ENCODE peak calls at places on chromosomes 13 and 19, in five cellular contexts. O is GM12878, V is H1, M is HepG2, D is NT2/D1. R is an unnamed sample.

GRCh38 chr19:45473366-45474190 is 5.8 kb downstream of the FOSB start:
- DNase-seq in O (no peak), V (no peak), M (no peak), D (no peak), R (no peak)

GRCh38 chr13:40789275-40790231 is at the start of gene SLC25A15:
- DNase-seq in O (no peak), V (no peak), M (peak), D (peak), R (peak)

GRCh38 chr19:45798995-45799517 is 6.4 kb upstream of the DMWD start:
- DNase-seq in O (peak), V (no peak), M (peak), D (no peak), R (peak)

GRCh38 chr13:93386191-93386590 is 159.6 kb downstream of the GPC6 start:
- DNase-seq in O (no peak), V (no peak), M (no peak), D (no peak), R (no peak)

GRCh38 chr19:43784981-43785808 is 4.4 kb upstream of the KCNN4 start:
- DNase-seq in O (no peak), V (no peak), M (peak), D (no peak), R (peak)

GRCh38 chr13:40272776-40273139 is 393.7 kb downstream of the FOXO1 start:
- DNase-seq in O (no peak), V (no peak), M (no peak), D (no peak), R (no peak)

GRCh38 chr13:44389003-44389666 is 15.5 kb downstream of the SERP2 start:
- DNase-seq in O (no peak), V (no peak), M (no peak), D (no peak), R (no peak)

GRCh38 chr13:23654111-23655110 is 84.2 kb downstream of the TNFRSF19 start:
- DNase-seq in O (no peak), V (no peak), M (peak), D (no peak), R (no peak)

GRCh38 chr13:106052200-106052767 is 483.2 kb downstream of the EFNB2 start:
- DNase-seq in O (no peak), V (no peak), M (no peak), D (no peak), R (no peak)

GRCh38 chr13:110551284-110551683 is 10.2 kb downstream of the RAB20 start:
- DNase-seq in O (no peak), V (no peak), M (no peak), D (no peak), R (no peak)

GRCh38 chr19:3474015-3474414 is 6.3 kb downstream of the SMIM24 start:
- DNase-seq in O (no peak), V (no peak), M (no peak), D (no peak), R (no peak)

GRCh38 chr19:45598267-45599011 is 3.6 kb downstream of the GPR4 start:
- DNase-seq in O (no peak), V (no peak), M (no peak), D (no peak), R (no peak)

GRCh38 chr19:33401683-33402420 is 28.3 kb downstream of the CEBPG start:
- DNase-seq in O (no peak), V (no peak), M (no peak), D (no peak), R (no peak)

GRCh38 chr19:18291019-18291524 is 9.7 kb upstream of the JUND start:
- DNase-seq in O (no peak), V (no peak), M (no peak), D (no peak), R (no peak)

GRCh38 chr13:110309159-110309476 is 2.0 kb downstream of the COL4A2 start:
- DNase-seq in O (no peak), V (no peak), M (no peak), D (no peak), R (no peak)

GRCh38 chr13:40315416-40316064 is 350.9 kb downstream of the FOXO1 start:
- DNase-seq in O (no peak), V (no peak), M (no peak), D (no peak), R (no peak)

GRCh38 chr13:113427562-113428468 is 25.5 kb downstream of the ADPRHL1 start:
- DNase-seq in O (no peak), V (no peak), M (no peak), D (no peak), R (no peak)

GRCh38 chr19:42455621-42456081 is 12.9 kb upstream of the CXCL17 start:
- DNase-seq in O (no peak), V (no peak), M (no peak), D (no peak), R (no peak)

GRCh38 chr19:33279430-33280350 is 22.6 kb downstream of the CEBPA start:
- DNase-seq in O (no peak), V (no peak), M (peak), D (no peak), R (no peak)

GRCh38 chr19:3565177-3565576 is 7.6 kb upstream of the HMG20B start:
- DNase-seq in O (no peak), V (no peak), M (peak), D (no peak), R (no peak)

GRCh38 chr19:33290082-33290815 is 12.1 kb downstream of the CEBPA start:
- DNase-seq in O (no peak), V (no peak), M (no peak), D (no peak), R (no peak)

GRCh38 chr19:56137405-56137804 is 3.7 kb upstream of the ZNF444 start:
- DNase-seq in O (no peak), V (no peak), M (no peak), D (no peak), R (no peak)

GRCh38 chr13:65508745-65509144 is 1721.4 kb downstream of the PCDH9 start:
- DNase-seq in O (no peak), V (no peak), M (no peak), D (no peak), R (no peak)

GRCh38 chr13:80666782-80667537 is 326.0 kb upstream of the SPRY2 start:
- DNase-seq in O (no peak), V (no peak), M (no peak), D (no peak), R (no peak)

GRCh38 chr19:38734426-38735256 is 9.6 kb downstream of the CAPN12 start:
- DNase-seq in O (peak), V (no peak), M (no peak), D (no peak), R (no peak)

GRCh38 chr13:98571955-98572662 is 4.8 kb downstream of the STK24 start:
- DNase-seq in O (no peak), V (no peak), M (peak), D (no peak), R (no peak)

DNA sequence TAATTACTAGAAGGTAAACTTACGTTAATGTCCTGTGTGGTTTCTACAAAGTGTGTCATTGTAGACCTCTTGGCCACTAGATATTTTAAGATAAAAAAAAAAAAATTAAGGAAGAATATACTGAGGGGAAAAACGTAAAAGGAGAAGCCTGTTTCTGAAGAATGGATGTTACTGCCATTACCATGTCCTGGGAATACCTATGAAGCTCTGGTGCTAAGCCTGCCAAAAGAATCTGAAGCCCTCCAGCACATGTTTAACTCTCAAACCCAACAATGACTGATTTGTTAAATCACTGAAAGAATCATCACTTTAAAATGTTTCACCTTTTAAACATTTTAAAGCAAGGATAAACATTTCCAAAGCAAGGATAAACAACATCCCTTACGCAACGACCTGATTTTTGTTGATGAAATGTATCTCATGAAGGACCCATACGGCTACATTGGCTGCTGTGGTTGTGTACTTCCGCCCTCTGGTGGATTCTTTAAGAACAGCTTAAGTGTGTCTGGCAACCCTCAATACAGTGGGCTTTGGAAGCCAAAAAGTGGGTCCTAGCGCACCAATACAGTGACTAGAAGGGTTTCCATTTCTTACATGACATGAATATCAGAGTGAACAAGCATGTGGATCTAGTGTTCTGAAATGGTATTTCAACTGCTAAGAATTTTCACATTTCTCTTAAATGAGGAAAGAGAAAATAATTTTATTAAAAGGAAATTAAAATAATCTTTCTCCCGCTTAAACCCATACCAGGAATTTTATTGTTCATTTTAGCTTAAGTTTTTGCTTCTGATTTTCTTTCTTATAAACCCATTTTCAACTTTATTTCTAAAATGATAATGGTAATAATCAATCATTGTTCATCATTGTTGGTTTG is 74.5 kb upstream of the RAP2A start:
- DNase-seq in O (no peak), V (no peak), M (peak), D (peak), R (peak)
- TF ChIP-seq SUZ12 in O (no peak), V (no peak), M (no peak), D (no peak), R (no peak)

GRCh38 chr19:13627531-13627930 is 121.3 kb upstream of the CACNA1A start:
- DNase-seq in O (no peak), V (no peak), M (no peak), D (no peak), R (no peak)

GRCh38 chr19:13634658-13635057 is 128.4 kb upstream of the CACNA1A start:
- DNase-seq in O (no peak), V (no peak), M (no peak), D (no peak), R (no peak)

GRCh38 chr19:13633522-13633922 is 127.2 kb upstream of the CACNA1A start:
- DNase-seq in O (no peak), V (no peak), M (no peak), D (no peak), R (no peak)

GRCh38 chr19:13633109-13633508 is 126.8 kb upstream of the CACNA1A start:
- DNase-seq in O (no peak), V (no peak), M (peak), D (no peak), R (peak)

GRCh38 chr19:13629687-13630357 is 123.5 kb upstream of the CACNA1A start:
- DNase-seq in O (no peak), V (no peak), M (no peak), D (no peak), R (no peak)
- TF ChIP-seq SUZ12 in O (no peak), V (no peak), M (no peak), D (no peak), R (no peak)

GRCh38 chr13:25232937-25233515 is 54.3 kb downstream of the MTMR6 start:
- DNase-seq in O (no peak), V (no peak), M (peak), D (no peak), R (peak)
- TF ChIP-seq SUZ12 in O (no peak), V (no peak), M (no peak), D (no peak), R (no peak)

DNA sequence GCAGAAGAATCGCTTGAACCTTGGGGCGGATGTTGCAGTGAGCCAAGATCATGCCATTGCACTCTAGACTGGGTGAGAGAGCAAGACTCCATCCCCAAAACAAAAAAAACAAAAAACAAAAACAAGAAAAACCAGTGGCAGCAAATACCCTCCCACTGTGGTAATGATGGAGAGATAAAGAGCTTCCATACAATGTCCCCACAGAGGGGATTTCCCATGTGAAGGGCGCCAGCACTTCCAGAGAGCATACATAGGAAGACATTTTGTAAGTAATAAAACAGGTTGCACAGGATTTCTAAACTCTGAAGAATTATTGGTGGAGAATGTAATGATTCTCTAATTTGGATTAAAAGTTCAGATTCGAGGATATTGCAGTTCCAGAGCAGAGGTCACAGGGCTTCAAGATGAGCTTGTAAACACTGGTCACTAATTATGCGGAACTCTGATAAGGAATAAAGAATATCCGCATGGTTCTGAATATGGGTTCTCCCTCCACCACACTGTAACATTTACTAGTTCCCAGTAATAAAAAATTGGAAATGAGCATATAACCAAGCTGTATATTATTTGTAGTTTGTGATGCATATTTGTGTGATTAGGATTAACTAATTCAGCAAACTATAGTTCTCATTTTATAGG is 290.1 kb upstream of the SLC10A2 start:
- DNase-seq in O (no peak), V (no peak), M (no peak), D (no peak), R (no peak)
- TF ChIP-seq SUZ12 in O (no peak), V (no peak), M (no peak), D (no peak), R (no peak)

DNA sequence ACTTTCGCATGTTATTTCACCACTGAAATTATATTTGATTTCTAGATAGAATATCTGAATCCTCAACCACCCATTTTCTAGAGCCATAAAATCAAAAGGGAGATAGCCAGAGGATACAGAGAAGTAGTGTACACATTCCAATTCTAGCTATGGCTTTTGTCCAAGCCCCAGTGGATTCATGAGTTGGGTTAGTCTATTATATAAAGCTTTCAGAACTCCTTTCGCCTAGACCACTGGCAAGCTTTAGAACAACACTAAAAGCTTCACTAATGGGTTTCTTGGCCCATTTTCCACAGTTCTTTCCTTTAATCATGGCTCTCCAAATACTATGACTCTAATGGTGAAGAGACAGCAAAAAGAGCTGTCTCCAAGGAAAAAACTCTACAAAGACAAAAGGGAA is 48.2 kb upstream of the SLITRK5 start:
- DNase-seq in O (no peak), V (no peak), M (no peak), D (no peak), R (no peak)
- TF ChIP-seq SUZ12 in O (no peak), V (no peak), M (no peak), D (no peak), R (no peak)

GRCh38 chr13:60165391-60166099 is 1.8 kb upstream of the DIAPH3 start:
- DNase-seq in O (no peak), V (no peak), M (no peak), D (no peak), R (no peak)

GRCh38 chr13:60167121-60167520 is 3.4 kb upstream of the DIAPH3 start:
- DNase-seq in O (no peak), V (no peak), M (no peak), D (no peak), R (no peak)

GRCh38 chr13:60170414-60170813 is 6.7 kb upstream of the DIAPH3 start:
- DNase-seq in O (no peak), V (no peak), M (no peak), D (no peak), R (no peak)

GRCh38 chr13:60174113-60174512 is 10.4 kb upstream of the DIAPH3 start:
- DNase-seq in O (no peak), V (no peak), M (no peak), D (no peak), R (no peak)

GRCh38 chr13:60169239-60170031 is 5.7 kb upstream of the DIAPH3 start:
- DNase-seq in O (no peak), V (no peak), M (no peak), D (no peak), R (no peak)
- TF ChIP-seq SUZ12 in O (no peak), V (no peak), M (no peak), D (no peak), R (no peak)

GRCh38 chr19:5269279-5269678 is 71.3 kb downstream of the PTPRS start:
- DNase-seq in O (no peak), V (no peak), M (no peak), D (no peak), R (no peak)
- TF ChIP-seq SUZ12 in O (no peak), V (no peak), M (no peak), D (no peak), R (no peak)

GRCh38 chr19:10797541-10798256 is 38.3 kb downstream of the TMED1 start:
- DNase-seq in O (peak), V (no peak), M (no peak), D (no peak), R (no peak)
- TF ChIP-seq SUZ12 in O (no peak), V (no peak), M (no peak), D (no peak), R (no peak)

DNA sequence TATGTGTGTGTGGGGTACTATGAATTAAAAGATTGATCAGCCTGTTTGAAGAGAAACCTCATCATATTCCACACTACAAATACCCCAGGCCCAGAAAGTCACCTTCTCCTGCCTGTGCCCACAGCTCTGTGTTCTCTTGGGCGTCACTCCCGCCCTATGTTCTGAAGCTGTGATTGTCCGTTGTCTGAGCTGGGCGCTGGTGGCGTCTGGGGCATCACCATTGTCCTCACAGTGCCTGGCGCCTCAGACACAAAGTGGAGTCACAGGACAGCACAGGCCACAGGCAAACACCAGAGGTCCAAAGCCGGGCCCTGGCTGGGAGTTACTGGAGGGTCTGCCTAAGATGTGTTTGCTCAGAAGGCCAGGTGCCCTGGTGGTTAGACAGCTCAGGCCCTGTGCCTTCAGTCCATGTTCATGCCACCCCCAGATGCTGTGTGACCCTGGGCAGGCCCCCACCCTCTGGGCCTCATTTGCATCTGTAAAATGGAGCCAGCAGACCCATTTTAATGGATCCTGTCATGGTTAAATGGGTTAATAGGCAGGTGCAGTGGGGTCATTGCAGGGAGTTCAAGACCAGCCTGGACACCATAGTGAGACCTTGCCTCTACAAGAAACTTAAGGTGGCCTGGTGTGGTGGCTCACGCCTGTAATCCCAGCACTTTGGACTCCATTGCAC is 34.5 kb downstream of the DNM2 start:
- DNase-seq in O (no peak), V (no peak), M (no peak), D (no peak), R (no peak)
- TF ChIP-seq SUZ12 in O (no peak), V (no peak), M (no peak), D (no peak), R (no peak)

GRCh38 chr19:22620401-22620800 is 13.7 kb upstream of the ZNF492 start:
- DNase-seq in O (no peak), V (no peak), M (no peak), D (no peak), R (no peak)

GRCh38 chr19:22619371-22619770 is 14.8 kb upstream of the ZNF492 start:
- DNase-seq in O (no peak), V (no peak), M (no peak), D (no peak), R (no peak)

GRCh38 chr19:22616659-22617058 is 17.5 kb upstream of the ZNF492 start:
- DNase-seq in O (no peak), V (no peak), M (no peak), D (no peak), R (no peak)

GRCh38 chr19:22619932-22620331 is 14.2 kb upstream of the ZNF492 start:
- DNase-seq in O (no peak), V (no peak), M (no peak), D (no peak), R (no peak)

DNA sequence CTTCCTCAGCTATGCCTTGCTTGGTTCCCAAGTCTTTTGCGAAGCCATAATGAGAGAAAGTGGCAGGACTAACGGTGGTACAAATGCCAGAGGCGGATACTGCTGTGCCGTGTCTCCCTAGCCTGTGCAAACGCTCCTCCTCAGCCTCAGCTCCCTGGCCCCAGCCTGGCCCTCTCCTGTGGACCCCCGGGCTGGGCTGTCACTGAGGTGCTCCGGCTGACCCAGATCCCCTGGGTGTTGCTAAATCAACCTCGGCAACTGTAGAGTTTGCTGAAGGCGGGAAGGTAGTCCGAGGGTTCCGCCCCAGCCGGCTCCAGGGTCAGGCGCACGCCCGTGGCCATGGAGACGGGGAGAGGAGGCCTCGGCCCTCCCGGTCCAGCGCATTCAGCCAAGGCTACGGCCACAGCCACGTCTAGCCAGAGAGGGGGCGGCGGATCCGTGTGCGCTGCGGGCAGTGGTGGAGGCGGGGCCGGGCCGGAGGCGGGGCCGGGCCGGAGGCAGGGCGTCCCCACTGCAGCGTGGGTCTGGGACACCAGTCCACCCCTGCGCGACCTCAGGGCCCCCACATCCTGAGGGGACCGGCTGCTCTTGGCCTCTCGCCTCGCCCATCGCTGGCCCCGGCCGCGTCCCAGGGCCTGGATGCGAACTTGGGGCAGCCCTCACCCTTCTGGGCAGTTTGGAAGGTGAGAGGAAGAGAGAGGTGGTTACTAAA is 16.4 kb upstream of the ZNF492 start:
- DNase-seq in O (no peak), V (no peak), M (no peak), D (no peak), R (no peak)
- TF ChIP-seq SUZ12 in O (no peak), V (no peak), M (no peak), D (no peak), R (no peak)

R was measured in HEK293T.